ENCODE peak calls at places on chromosomes 13 and 19, in ten cellular contexts. One of them, this sample, is unnamed.

GRCh38 chr19:39448271-39448670 is 2.9 kb downstream of the SUPT5H start:
- DNase-seq in ovary: no peak
- DNase-seq in T-helper 2 cell: no peak
- DNase-seq in tibial artery: no peak
- DNase-seq in HT1080: peak; percentile 85
- DNase-seq in foreskin fibroblast: peak; percentile 51
- DNase-seq in ELF-1: no peak
- DNase-seq in head of caudate nucleus: no peak
- DNase-seq in substantia nigra: no peak
- DNase-seq in COR-L47: no peak
- DNase-seq in this sample: no peak

GRCh38 chr13:46146898-46147297 is 35.1 kb downstream of the LCP1 start:
- DNase-seq in ovary: no peak
- DNase-seq in T-helper 2 cell: no peak
- DNase-seq in tibial artery: no peak
- DNase-seq in HT1080: no peak
- DNase-seq in foreskin fibroblast: peak; percentile 70
- DNase-seq in ELF-1: peak; percentile 19
- DNase-seq in head of caudate nucleus: peak; percentile 55
- DNase-seq in substantia nigra: peak; percentile 44
- DNase-seq in COR-L47: no peak
- DNase-seq in this sample: no peak

GRCh38 chr13:20387441-20387971 is 138.2 kb downstream of the CRYL1 start:
- DNase-seq in ovary: no peak
- DNase-seq in T-helper 2 cell: no peak
- DNase-seq in tibial artery: no peak
- DNase-seq in HT1080: peak; percentile 85
- DNase-seq in foreskin fibroblast: no peak
- DNase-seq in ELF-1: no peak
- DNase-seq in head of caudate nucleus: no peak
- DNase-seq in substantia nigra: no peak
- DNase-seq in COR-L47: no peak
- DNase-seq in this sample: no peak

GRCh38 chr13:75495938-75496337 is 14.0 kb upstream of the TBC1D4 start:
- DNase-seq in ovary: no peak
- DNase-seq in T-helper 2 cell: no peak
- DNase-seq in tibial artery: no peak
- DNase-seq in HT1080: no peak
- DNase-seq in foreskin fibroblast: peak; percentile 75
- DNase-seq in ELF-1: no peak
- DNase-seq in head of caudate nucleus: no peak
- DNase-seq in substantia nigra: no peak
- DNase-seq in COR-L47: no peak
- DNase-seq in this sample: no peak

GRCh38 chr19:18941628-18942354 is 774 bp upstream of the HOMER3 start:
- DNase-seq in ovary: no peak
- DNase-seq in T-helper 2 cell: no peak
- DNase-seq in tibial artery: no peak
- DNase-seq in HT1080: no peak
- DNase-seq in foreskin fibroblast: peak; percentile 39
- DNase-seq in ELF-1: no peak
- DNase-seq in head of caudate nucleus: no peak
- DNase-seq in substantia nigra: no peak
- DNase-seq in COR-L47: no peak
- DNase-seq in this sample: no peak

GRCh38 chr19:49614096-49614857 is 23.3 kb downstream of the PRR12 start:
- DNase-seq in ovary: no peak
- DNase-seq in T-helper 2 cell: no peak
- DNase-seq in tibial artery: no peak
- DNase-seq in HT1080: peak; percentile 98
- DNase-seq in foreskin fibroblast: peak; percentile 90
- DNase-seq in ELF-1: no peak
- DNase-seq in head of caudate nucleus: no peak
- DNase-seq in substantia nigra: no peak
- DNase-seq in COR-L47: no peak
- DNase-seq in this sample: no peak

GRCh38 chr13:51271528-51272070 is 49.4 kb downstream of the FAM124A start:
- DNase-seq in ovary: no peak
- DNase-seq in T-helper 2 cell: no peak
- DNase-seq in tibial artery: no peak
- DNase-seq in HT1080: no peak
- DNase-seq in foreskin fibroblast: no peak
- DNase-seq in ELF-1: no peak
- DNase-seq in head of caudate nucleus: no peak
- DNase-seq in substantia nigra: no peak
- DNase-seq in COR-L47: no peak
- DNase-seq in this sample: no peak

GRCh38 chr13:53242015-53242414 is 213.4 kb downstream of the OLFM4 start:
- DNase-seq in ovary: no peak
- DNase-seq in T-helper 2 cell: no peak
- DNase-seq in tibial artery: no peak
- DNase-seq in HT1080: no peak
- DNase-seq in foreskin fibroblast: no peak
- DNase-seq in ELF-1: no peak
- DNase-seq in head of caudate nucleus: no peak
- DNase-seq in substantia nigra: no peak
- DNase-seq in COR-L47: peak; percentile 75
- DNase-seq in this sample: no peak

GRCh38 chr13:45714170-45714569 is 12.1 kb downstream of the CBY2 start:
- DNase-seq in ovary: no peak
- DNase-seq in T-helper 2 cell: no peak
- DNase-seq in tibial artery: no peak
- DNase-seq in HT1080: no peak
- DNase-seq in foreskin fibroblast: no peak
- DNase-seq in ELF-1: no peak
- DNase-seq in head of caudate nucleus: no peak
- DNase-seq in substantia nigra: no peak
- DNase-seq in COR-L47: no peak
- DNase-seq in this sample: no peak

GRCh38 chr19:30078381-30078910 is 136.4 kb downstream of the URI1 start:
- DNase-seq in ovary: no peak
- DNase-seq in T-helper 2 cell: no peak
- DNase-seq in tibial artery: no peak
- DNase-seq in HT1080: no peak
- DNase-seq in foreskin fibroblast: no peak
- DNase-seq in ELF-1: no peak
- DNase-seq in head of caudate nucleus: no peak
- DNase-seq in substantia nigra: no peak
- DNase-seq in COR-L47: no peak
- DNase-seq in this sample: no peak

GRCh38 chr13:45333973-45334922 is 6.7 kb downstream of the TPT1 start:
- DNase-seq in ovary: no peak
- DNase-seq in T-helper 2 cell: no peak
- DNase-seq in tibial artery: no peak
- DNase-seq in HT1080: peak; percentile 85
- DNase-seq in foreskin fibroblast: peak; percentile 60
- DNase-seq in ELF-1: no peak
- DNase-seq in head of caudate nucleus: no peak
- DNase-seq in substantia nigra: no peak
- DNase-seq in COR-L47: no peak
- DNase-seq in this sample: no peak

GRCh38 chr19:7149956-7150705 is 80.6 kb downstream of the ZNF557 start:
- DNase-seq in ovary: no peak
- DNase-seq in T-helper 2 cell: no peak
- DNase-seq in tibial artery: no peak
- DNase-seq in HT1080: no peak
- DNase-seq in foreskin fibroblast: no peak
- DNase-seq in ELF-1: no peak
- DNase-seq in head of caudate nucleus: no peak
- DNase-seq in substantia nigra: no peak
- DNase-seq in COR-L47: no peak
- DNase-seq in this sample: no peak

GRCh38 chr13:112790735-112791641 is 101.2 kb downstream of the ATP11A start:
- DNase-seq in ovary: no peak
- DNase-seq in T-helper 2 cell: no peak
- DNase-seq in tibial artery: no peak
- DNase-seq in HT1080: no peak
- DNase-seq in foreskin fibroblast: no peak
- DNase-seq in ELF-1: no peak
- DNase-seq in head of caudate nucleus: no peak
- DNase-seq in substantia nigra: no peak
- DNase-seq in COR-L47: no peak
- DNase-seq in this sample: peak; percentile 68

GRCh38 chr13:77981191-77981925 is 62.7 kb upstream of the EDNRB start:
- DNase-seq in ovary: no peak
- DNase-seq in T-helper 2 cell: no peak
- DNase-seq in tibial artery: no peak
- DNase-seq in HT1080: no peak
- DNase-seq in foreskin fibroblast: no peak
- DNase-seq in ELF-1: no peak
- DNase-seq in head of caudate nucleus: no peak
- DNase-seq in substantia nigra: no peak
- DNase-seq in COR-L47: no peak
- DNase-seq in this sample: no peak

GRCh38 chr19:2495130-2495641 is 19.3 kb downstream of the GADD45B start:
- DNase-seq in ovary: peak; percentile 69
- DNase-seq in T-helper 2 cell: no peak
- DNase-seq in tibial artery: peak; percentile 84
- DNase-seq in HT1080: peak; percentile 32
- DNase-seq in foreskin fibroblast: peak; percentile 80
- DNase-seq in ELF-1: no peak
- DNase-seq in head of caudate nucleus: no peak
- DNase-seq in substantia nigra: no peak
- DNase-seq in COR-L47: peak; percentile 54
- DNase-seq in this sample: peak; percentile 90

GRCh38 chr13:34884366-34884765 is 57.7 kb upstream of the NBEA start:
- DNase-seq in ovary: no peak
- DNase-seq in T-helper 2 cell: no peak
- DNase-seq in tibial artery: no peak
- DNase-seq in HT1080: no peak
- DNase-seq in foreskin fibroblast: no peak
- DNase-seq in ELF-1: no peak
- DNase-seq in head of caudate nucleus: no peak
- DNase-seq in substantia nigra: no peak
- DNase-seq in COR-L47: no peak
- DNase-seq in this sample: no peak

GRCh38 chr19:36115453-36116343 is at the start of gene TBCB:
- DNase-seq in ovary: peak; percentile 34
- DNase-seq in T-helper 2 cell: peak; percentile 93
- DNase-seq in tibial artery: peak; percentile 25
- DNase-seq in HT1080: peak; percentile 48
- DNase-seq in foreskin fibroblast: no peak
- DNase-seq in ELF-1: peak; percentile 53
- DNase-seq in head of caudate nucleus: no peak
- DNase-seq in substantia nigra: no peak
- DNase-seq in COR-L47: no peak
- DNase-seq in this sample: peak; percentile 96

GRCh38 chr13:49625392-49626137 is 2.7 kb upstream of the ARL11 start:
- DNase-seq in ovary: peak; percentile 36
- DNase-seq in T-helper 2 cell: no peak
- DNase-seq in tibial artery: peak; percentile 31
- DNase-seq in HT1080: no peak
- DNase-seq in foreskin fibroblast: peak; percentile 66
- DNase-seq in ELF-1: peak; percentile 30
- DNase-seq in head of caudate nucleus: no peak
- DNase-seq in substantia nigra: no peak
- DNase-seq in COR-L47: no peak
- DNase-seq in this sample: peak; percentile 82

This sample was measured in left lung.